ENCODE peak calls at places on chromosome 14, in five cellular contexts. V is GM23248, A is HepG2, J is mammary epithelial cell, M is GM23338. X is an unnamed sample.

GRCh38 chr14:100471451-100472093 is 115.6 kb downstream of the BEGAIN start:
- DNase-seq in J (no peak), A (no peak), V (no peak), M (no peak), X (no peak)

GRCh38 chr14:69711471-69712216 is 55.3 kb upstream of the SRSF5 start:
- DNase-seq in M (no peak), J (no peak), V (no peak), A (no peak), X (no peak)

GRCh38 chr14:68535404-68536024 is 257.4 kb downstream of the ZFP36L1 start:
- DNase-seq in A (no peak), J (peak; percentile 76), V (peak; percentile 94), M (no peak), X (no peak)

GRCh38 chr14:38065101-38065762 is 142.5 kb upstream of the SSTR1 start:
- DNase-seq in V (no peak), J (no peak), M (peak; percentile 29), A (no peak), X (no peak)

GRCh38 chr14:95796846-95797245 is 79.8 kb upstream of the TUNAR start:
- DNase-seq in J (peak; percentile 3), A (no peak), V (no peak), M (no peak), X (no peak)

GRCh38 chr14:69699743-69700309 is 67.1 kb upstream of the SRSF5 start:
- DNase-seq in A (no peak), J (no peak), M (no peak), V (no peak), X (no peak)

GRCh38 chr14:84144166-84144565 is 1385.8 kb upstream of the FLRT2 start:
- DNase-seq in M (no peak), J (no peak), A (no peak), V (no peak), X (no peak)

GRCh38 chr14:101128478-101129450 is 225.2 kb upstream of the RTL1 start:
- DNase-seq in M (no peak), V (no peak), A (no peak), J (no peak), X (no peak)

GRCh38 chr14:33026850-33027420 is 88.3 kb downstream of the NPAS3 start:
- DNase-seq in A (no peak), J (no peak), M (no peak), V (peak; percentile 63), X (no peak)

GRCh38 chr14:54691525-54692260 is 124.8 kb downstream of the SAMD4A start:
- DNase-seq in J (peak; percentile 64), M (peak; percentile 90), V (peak; percentile 85), A (peak; percentile 70), X (peak; percentile 89)

GRCh38 chr14:24235804-24236688 is 3.3 kb downstream of the GMPR2 start:
- DNase-seq in M (no peak), V (no peak), J (no peak), A (no peak), X (no peak)

GRCh38 chr14:37246427-37246829 is 48.7 kb downstream of the MIPOL1 start:
- DNase-seq in V (peak; percentile 69), J (peak; percentile 21), M (peak; percentile 74), A (peak; percentile 86), X (peak; percentile 72)

GRCh38 chr14:73457935-73458218 is 469 bp downstream of the NUMB start:
- DNase-seq in V (no peak), J (peak; percentile 31), A (no peak), M (no peak), X (peak; percentile 60)

GRCh38 chr14:47277703-47278102 is 397.7 kb downstream of the MDGA2 start:
- DNase-seq in V (no peak), J (no peak), A (no peak), M (peak; percentile 48), X (peak; percentile 7)

GRCh38 chr14:89167705-89168104 is 249.3 kb downstream of the FOXN3 start:
- DNase-seq in J (no peak), A (no peak), V (no peak), M (peak; percentile 17), X (no peak)

GRCh38 chr14:72855913-72856312 is 38.0 kb downstream of the DPF3 start:
- DNase-seq in M (no peak), J (peak; percentile 88), A (no peak), V (peak; percentile 78), X (no peak)

GRCh38 chr14:85093631-85094330 is 436.2 kb upstream of the FLRT2 start:
- DNase-seq in J (peak; percentile 65), A (no peak), V (peak; percentile 58), M (no peak), X (no peak)

GRCh38 chr14:22883191-22883976 is at the start of gene REM2:
- DNase-seq in A (no peak), M (peak; percentile 51), V (no peak), J (no peak), X (peak; percentile 26)

GRCh38 chr14:95248422-95248821 is 71.3 kb downstream of the CLMN start:
- DNase-seq in J (no peak), M (no peak), V (no peak), A (no peak), X (no peak)

GRCh38 chr14:68522510-68523325 is 270.1 kb downstream of the ZFP36L1 start:
- DNase-seq in J (no peak), A (no peak), V (peak; percentile 27), M (no peak), X (no peak)

GRCh38 chr14:43005807-43006206 is 1399.1 kb downstream of the LRFN5 start:
- DNase-seq in M (peak; percentile 2), J (no peak), A (no peak), V (peak; percentile 32), X (no peak)

GRCh38 chr14:67577181-67577580 is 22.9 kb downstream of the PIGH start:
- DNase-seq in V (no peak), A (no peak), M (no peak), J (no peak), X (no peak)

GRCh38 chr14:74852922-74853530 is 22.9 kb downstream of the PROX2 start:
- DNase-seq in A (no peak), M (no peak), J (no peak), V (peak; percentile 82), X (peak; percentile 16)

GRCh38 chr14:23121401-23121800 is 2.3 kb upstream of the CEBPE start:
- DNase-seq in M (no peak), J (no peak), A (no peak), V (peak; percentile 83), X (peak; percentile 70)

GRCh38 chr14:29061702-29062101 is 295.1 kb downstream of the FOXG1 start:
- DNase-seq in V (no peak), M (no peak), A (no peak), J (no peak), X (no peak)

GRCh38 chr14:49770212-49770817 is 2.4 kb downstream of the KLHDC2 start:
- DNase-seq in A (peak; percentile 97), M (no peak), J (no peak), V (peak; percentile 28), X (peak; percentile 71)

GRCh38 chr14:60796434-60796833 is 61.9 kb downstream of the MNAT1 start:
- DNase-seq in M (no peak), A (no peak), J (no peak), V (no peak), X (no peak)

GRCh38 chr14:60803871-60804270 is 69.3 kb downstream of the MNAT1 start:
- DNase-seq in A (no peak), J (no peak), M (no peak), V (no peak), X (no peak)

GRCh38 chr14:60805881-60806569 is 71.5 kb downstream of the MNAT1 start:
- DNase-seq in J (peak; percentile 87), M (no peak), V (peak; percentile 67), A (no peak), X (no peak)

GRCh38 chr14:60800409-60800808 is 65.8 kb downstream of the MNAT1 start:
- DNase-seq in M (no peak), A (no peak), J (no peak), V (no peak), X (no peak)
- H2AFZ ChIP-seq in M (no peak overlapping the region), A (no peak overlapping the region), J (no peak overlapping the region), V (no peak overlapping the region), X (no peak overlapping the region)

GRCh38 chr14:102481791-102482238 is 27.8 kb downstream of the ANKRD9 start:
- DNase-seq in V (peak; percentile 77), M (no peak), A (peak; percentile 91), J (peak; percentile 86), X (peak; percentile 63)
- H3K79me2 ChIP-seq in V (no peaks in the 10 kb centered on the region), M (no peaks in the 10 kb centered on the region), A (no peaks in the 10 kb centered on the region), J (no peaks in the 10 kb centered on the region), X (no peaks in the 10 kb centered on the region)

GRCh38 chr14:71286126-71286525 is 378.9 kb downstream of the PCNX1 start:
- DNase-seq in V (no peak), A (no peak), M (no peak), J (no peak), X (no peak)

GRCh38 chr14:71289536-71289935 is 382.3 kb downstream of the PCNX1 start:
- DNase-seq in V (no peak), M (no peak), A (no peak), J (no peak), X (no peak)

GRCh38 chr14:71290301-71290700 is 383.0 kb downstream of the PCNX1 start:
- DNase-seq in V (no peak), M (peak; percentile 17), A (no peak), J (no peak), X (no peak)

GRCh38 chr14:71287567-71287966 is 380.3 kb downstream of the PCNX1 start:
- DNase-seq in A (no peak), M (no peak), J (no peak), V (no peak), X (no peak)

GRCh38 chr14:71290960-71291466 is 383.8 kb downstream of the PCNX1 start:
- DNase-seq in J (peak; percentile 89), M (no peak), A (peak; percentile 31), V (peak; percentile 89), X (peak; percentile 49)
- H2AFZ ChIP-seq in J (peak overlapping the region; percentile 47), M (peak overlapping the region; percentile 47), A (no peak overlapping the region), V (peak overlapping the region; percentile 57), X (peak overlapping the region; percentile 29)

GRCh38 chr14:92520102-92520651 is 6.6 kb downstream of the RIN3 start:
- DNase-seq in A (no peak), V (no peak), J (no peak), M (no peak), X (no peak)

GRCh38 chr14:92517761-92518160 is 4.2 kb downstream of the RIN3 start:
- DNase-seq in V (no peak), J (no peak), A (no peak), M (no peak), X (no peak)

GRCh38 chr14:92520701-92521415 is 7.3 kb downstream of the RIN3 start:
- DNase-seq in J (no peak), A (no peak), M (no peak), V (no peak), X (no peak)

GRCh38 chr14:92516966-92517350 is 3.4 kb downstream of the RIN3 start:
- DNase-seq in A (no peak), J (no peak), M (no peak), V (no peak), X (no peak)

DNA sequence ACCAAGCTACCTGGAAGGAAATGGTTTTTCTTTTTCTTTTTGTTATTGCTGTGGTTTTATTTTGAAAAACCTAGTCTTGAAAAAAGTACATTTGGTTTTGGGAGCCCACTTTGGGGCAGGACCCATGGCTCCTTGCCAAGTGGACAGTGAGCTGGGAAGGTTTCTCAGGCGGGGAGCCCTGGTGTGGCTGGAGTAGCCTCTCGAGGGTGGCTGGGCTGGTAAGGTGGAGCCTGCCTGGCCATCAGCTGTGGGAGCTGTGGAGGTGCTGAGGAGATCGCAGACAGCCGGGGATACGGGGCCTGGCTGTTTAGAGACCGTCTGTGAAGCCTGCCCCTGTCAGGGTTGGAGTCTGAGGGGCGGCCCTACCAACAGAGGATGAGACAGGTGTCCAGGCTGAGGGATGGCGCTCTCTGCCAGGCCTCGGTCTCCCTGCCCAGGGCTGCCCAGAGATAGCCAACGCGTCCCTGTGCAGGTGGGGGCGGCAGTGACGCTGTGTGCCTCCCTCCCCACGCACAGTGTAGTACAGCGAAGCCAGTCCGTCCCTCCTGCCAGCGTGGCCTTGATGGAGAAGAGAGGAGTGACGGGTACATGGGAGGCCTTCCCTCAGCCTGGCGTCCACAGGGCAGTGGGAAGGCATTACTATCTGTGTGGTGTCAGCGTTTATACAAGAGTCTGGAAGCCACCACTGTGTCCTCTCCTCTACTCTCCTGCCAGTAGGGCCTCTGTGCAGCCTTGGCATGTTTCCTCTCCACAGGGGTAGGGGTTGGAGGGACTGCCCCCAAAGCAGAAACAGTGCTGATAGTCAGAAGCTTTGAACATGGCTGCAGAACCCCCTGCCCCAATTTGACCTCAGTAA is 5.9 kb downstream of the RIN3 start:
- DNase-seq in M (no peak), A (no peak), V (no peak), J (no peak), X (no peak)
- H3K79me2 ChIP-seq in M (no peaks in the 10 kb centered on the region), A (peaks cover 21% of the 10 kb centered on the region), V (peaks cover 99% of the 10 kb centered on the region), J (peaks cover 2% of the 10 kb centered on the region), X (peaks cover 14% of the 10 kb centered on the region)